ENCODE peak calls at places on chromosomes 6 and 20, in ten cellular contexts. P is HEK293T; Y is stimulated activated naive B cell treated with anti-CD40 and anti-IgM and Interleukin-4, amounts not matched to agents 10 μg/mL and 1 μg/mL and 100 μg/mL, for 72 hours; U is activated naive CD4-positive, alpha-beta T cell; I is AG10803; L is immature natural killer cell; O is AG08395; C is GM12865; A is PC-3; W is endothelial cell of umbilical vein. S is an unnamed sample.
A peak's percentile ranks its signal among the peaks of the same experiment; 100 is the strongest.

GRCh38 chr6:129498950-129499870 is 210.8 kb downstream of the ARHGAP18 start:
- DNase-seq in U (no peak), Y (no peak), I (peak; percentile 53), W (peak; percentile 73), C (peak; percentile 54), L (peak; percentile 43), P (peak; percentile 50), A (peak; percentile 81), O (peak; percentile 47), S (no peak)

GRCh38 chr20:46013826-46014516 is 5.3 kb downstream of the MMP9 start:
- DNase-seq in W (peak; percentile 31), P (peak; percentile 77), O (peak; percentile 57), U (peak; percentile 64), A (peak; percentile 82), Y (peak; percentile 59), L (peak; percentile 65), C (peak; percentile 82), I (peak; percentile 15), S (peak; percentile 61)

GRCh38 chr20:48155231-48155630 is 369.9 kb upstream of the SULF2 start:
- DNase-seq in L (no peak), C (no peak), I (no peak), P (no peak), Y (no peak), O (no peak), W (no peak), A (no peak), U (no peak), S (no peak)

GRCh38 chr20:45254867-45255266 is 503 bp upstream of the SLPI start:
- DNase-seq in P (no peak), L (no peak), W (no peak), C (peak; percentile 39), U (no peak), Y (no peak), A (peak; percentile 67), O (peak; percentile 34), I (peak; percentile 55), S (no peak)

GRCh38 chr6:112501705-112502104 is 154.6 kb downstream of the RFPL4B start:
- DNase-seq in L (no peak), Y (no peak), O (no peak), P (peak; percentile 27), A (no peak), I (no peak), C (no peak), U (no peak), W (peak; percentile 4), S (no peak)

GRCh38 chr20:62707981-62708521 is 585 bp upstream of the NTSR1 start:
- DNase-seq in C (peak; percentile 19), P (peak; percentile 60), O (no peak), I (no peak), L (no peak), Y (no peak), W (no peak), A (peak; percentile 56), U (peak; percentile 20), S (no peak)

GRCh38 chr6:156131221-156131903 is 645.8 kb upstream of the ARID1B start:
- DNase-seq in I (no peak), P (no peak), A (no peak), L (no peak), U (no peak), O (no peak), Y (peak; percentile 50), C (peak; percentile 51), W (no peak), S (no peak)

GRCh38 chr6:118967239-118967638 is 32.3 kb upstream of the MCM9 start:
- DNase-seq in Y (no peak), W (no peak), C (no peak), O (no peak), I (no peak), L (no peak), P (no peak), U (no peak), A (no peak), S (no peak)

GRCh38 chr6:133977983-133978895 is 25.2 kb downstream of the TBPL1 start:
- DNase-seq in U (no peak), P (no peak), W (peak; percentile 59), Y (no peak), C (no peak), A (peak; percentile 36), L (no peak), O (peak; percentile 38), I (peak; percentile 78), S (no peak)

GRCh38 chr6:683742-684440 is 9.0 kb downstream of the EXOC2 start:
- DNase-seq in U (no peak), Y (no peak), O (peak; percentile 69), I (peak; percentile 74), C (no peak), W (peak; percentile 29), P (peak; percentile 83), L (no peak), A (no peak), S (no peak)

GRCh38 chr6:90397929-90398674 is 101.5 kb upstream of the BACH2 start:
- DNase-seq in U (peak; percentile 55), C (peak; percentile 21), A (peak; percentile 65), P (no peak), Y (peak; percentile 84), I (no peak), L (peak; percentile 85), O (no peak), W (peak; percentile 83), S (peak; percentile 78)

GRCh38 chr20:63532449-63532971 is 4.7 kb downstream of the PTK6 start:
- DNase-seq in U (no peak), P (no peak), Y (no peak), L (no peak), A (no peak), C (no peak), I (no peak), W (no peak), O (no peak), S (no peak)

GRCh38 chr6:34189806-34190503 is 44.1 kb upstream of the GRM4 start:
- DNase-seq in A (no peak), O (no peak), C (peak; percentile 53), U (peak; percentile 67), L (no peak), P (no peak), Y (peak; percentile 44), I (no peak), W (no peak), S (no peak)

GRCh38 chr6:28311139-28311823 is 24.7 kb downstream of the ZSCAN31 start:
- DNase-seq in Y (no peak), W (no peak), P (no peak), O (no peak), U (no peak), L (no peak), A (no peak), C (no peak), I (no peak), S (no peak)

GRCh38 chr6:106626485-106626884 is 2.8 kb downstream of the RTN4IP1 start:
- DNase-seq in U (no peak), Y (no peak), P (no peak), L (no peak), O (no peak), C (peak; percentile 45), I (no peak), W (peak; percentile 11), A (no peak), S (no peak)

GRCh38 chr6:34595332-34596090 is 39.4 kb upstream of the SPDEF start:
- DNase-seq in L (no peak), A (peak; percentile 76), O (peak; percentile 24), U (no peak), Y (no peak), P (no peak), C (no peak), I (peak; percentile 40), W (no peak), S (no peak)

GRCh38 chr20:53918949-53919361 is 151.4 kb downstream of the BCAS1 start:
- DNase-seq in L (no peak), P (peak; percentile 66), U (no peak), C (peak; percentile 75), O (no peak), I (no peak), Y (no peak), W (no peak), A (no peak), S (no peak)

GRCh38 chr6:29789176-29789575 is 38.4 kb upstream of the HLA-G start:
- DNase-seq in P (no peak), O (no peak), L (no peak), W (no peak), I (no peak), A (no peak), C (no peak), Y (no peak), U (no peak), S (no peak)

GRCh38 chr6:38396209-38396608 is 243.5 kb downstream of the BTBD9 start:
- DNase-seq in L (no peak), U (no peak), C (no peak), P (no peak), A (peak; percentile 41), W (peak; percentile 9), I (no peak), Y (no peak), O (no peak), S (no peak)

GRCh38 chr6:54891536-54891935 is 45.0 kb downstream of the FAM83B start:
- DNase-seq in P (no peak), C (no peak), L (no peak), I (no peak), O (no peak), U (no peak), A (peak; percentile 66), W (no peak), Y (no peak), S (no peak)

GRCh38 chr6:157991067-157991432 is 9.4 kb downstream of the SYNJ2 start:
- DNase-seq in W (no peak), L (no peak), Y (no peak), U (no peak), O (no peak), C (no peak), I (no peak), P (no peak), A (no peak), S (no peak)

GRCh38 chr20:64223526-64224067 is 32.0 kb upstream of the PCMTD2 start:
- DNase-seq in L (no peak), P (peak; percentile 69), C (peak; percentile 27), I (peak; percentile 8), U (no peak), W (peak; percentile 13), O (no peak), A (no peak), Y (no peak), S (no peak)

S was measured in activated T-helper 9 cell treated with anti-CD3 and anti-CD28 coated beads, Interleukin-2, amount 50 U/mL, for 16 hours.